ENCODE peak calls at places on chromosomes 1 and 21, in ten cellular contexts. One of them, this sample, is unnamed.

GRCh38 chr1:85611856-85612255 is 31.3 kb downstream of the CCN1 start:
- DNase-seq in AG04449: peak
- DNase-seq in dorsolateral prefrontal cortex: no peak
- DNase-seq in hepatocyte: peak
- DNase-seq in neural crest cell: no peak
- DNase-seq in A549: peak
- DNase-seq in lower lobe of right lung: peak
- DNase-seq in endodermal cell: no peak
- DNase-seq in GM12865: no peak
- DNase-seq in fibroblast of lung: peak
- DNase-seq in this sample: no peak

GRCh38 chr1:48654606-48655210 is 122.0 kb downstream of the BEND5 start:
- DNase-seq in AG04449: no peak
- DNase-seq in dorsolateral prefrontal cortex: no peak
- DNase-seq in hepatocyte: no peak
- DNase-seq in neural crest cell: no peak
- DNase-seq in A549: no peak
- DNase-seq in lower lobe of right lung: no peak
- DNase-seq in endodermal cell: no peak
- DNase-seq in GM12865: no peak
- DNase-seq in fibroblast of lung: no peak
- DNase-seq in this sample: no peak

GRCh38 chr1:99580451-99580850 is 65.5 kb upstream of the PALMD start:
- DNase-seq in AG04449: no peak
- DNase-seq in dorsolateral prefrontal cortex: no peak
- DNase-seq in hepatocyte: peak
- DNase-seq in neural crest cell: no peak
- DNase-seq in A549: no peak
- DNase-seq in lower lobe of right lung: no peak
- DNase-seq in endodermal cell: no peak
- DNase-seq in GM12865: no peak
- DNase-seq in fibroblast of lung: no peak
- DNase-seq in this sample: no peak

GRCh38 chr1:111417755-111418154 is 9.8 kb downstream of the OVGP1 start:
- DNase-seq in AG04449: no peak
- DNase-seq in dorsolateral prefrontal cortex: no peak
- DNase-seq in hepatocyte: peak
- DNase-seq in neural crest cell: no peak
- DNase-seq in A549: peak
- DNase-seq in lower lobe of right lung: no peak
- DNase-seq in endodermal cell: no peak
- DNase-seq in GM12865: no peak
- DNase-seq in fibroblast of lung: peak
- DNase-seq in this sample: no peak

GRCh38 chr21:14121719-14122118 is 89.0 kb downstream of the LIPI start:
- DNase-seq in AG04449: no peak
- DNase-seq in dorsolateral prefrontal cortex: no peak
- DNase-seq in hepatocyte: no peak
- DNase-seq in neural crest cell: no peak
- DNase-seq in A549: no peak
- DNase-seq in lower lobe of right lung: no peak
- DNase-seq in endodermal cell: no peak
- DNase-seq in GM12865: peak
- DNase-seq in fibroblast of lung: no peak
- DNase-seq in this sample: no peak

GRCh38 chr1:83791821-83792437 is 207.0 kb downstream of the TTLL7 start:
- DNase-seq in AG04449: no peak
- DNase-seq in dorsolateral prefrontal cortex: no peak
- DNase-seq in hepatocyte: no peak
- DNase-seq in neural crest cell: no peak
- DNase-seq in A549: no peak
- DNase-seq in lower lobe of right lung: no peak
- DNase-seq in endodermal cell: no peak
- DNase-seq in GM12865: no peak
- DNase-seq in fibroblast of lung: peak
- DNase-seq in this sample: no peak

GRCh38 chr1:152118915-152119314 is 3.7 kb upstream of the TCHH start:
- DNase-seq in AG04449: no peak
- DNase-seq in dorsolateral prefrontal cortex: no peak
- DNase-seq in hepatocyte: no peak
- DNase-seq in neural crest cell: no peak
- DNase-seq in A549: no peak
- DNase-seq in lower lobe of right lung: no peak
- DNase-seq in endodermal cell: no peak
- DNase-seq in GM12865: no peak
- DNase-seq in fibroblast of lung: no peak
- DNase-seq in this sample: no peak

GRCh38 chr1:33131191-33131590 is 50.2 kb downstream of the AZIN2 start:
- DNase-seq in AG04449: no peak
- DNase-seq in dorsolateral prefrontal cortex: no peak
- DNase-seq in hepatocyte: no peak
- DNase-seq in neural crest cell: no peak
- DNase-seq in A549: no peak
- DNase-seq in lower lobe of right lung: no peak
- DNase-seq in endodermal cell: no peak
- DNase-seq in GM12865: no peak
- DNase-seq in fibroblast of lung: no peak
- DNase-seq in this sample: no peak

GRCh38 chr1:202567747-202568146 is 142.5 kb downstream of the SYT2 start:
- DNase-seq in AG04449: no peak
- DNase-seq in dorsolateral prefrontal cortex: no peak
- DNase-seq in hepatocyte: no peak
- DNase-seq in neural crest cell: no peak
- DNase-seq in A549: no peak
- DNase-seq in lower lobe of right lung: no peak
- DNase-seq in endodermal cell: no peak
- DNase-seq in GM12865: no peak
- DNase-seq in fibroblast of lung: no peak
- DNase-seq in this sample: no peak

GRCh38 chr1:2820731-2821372 is 19.4 kb upstream of the TTC34 start:
- DNase-seq in AG04449: no peak
- DNase-seq in dorsolateral prefrontal cortex: no peak
- DNase-seq in hepatocyte: no peak
- DNase-seq in neural crest cell: no peak
- DNase-seq in A549: no peak
- DNase-seq in lower lobe of right lung: no peak
- DNase-seq in endodermal cell: no peak
- DNase-seq in GM12865: no peak
- DNase-seq in fibroblast of lung: no peak
- DNase-seq in this sample: no peak

GRCh38 chr1:244353572-244354091 is 98.1 kb downstream of the ADSS2 start:
- DNase-seq in AG04449: peak
- DNase-seq in dorsolateral prefrontal cortex: no peak
- DNase-seq in hepatocyte: peak
- DNase-seq in neural crest cell: no peak
- DNase-seq in A549: peak
- DNase-seq in lower lobe of right lung: peak
- DNase-seq in endodermal cell: peak
- DNase-seq in GM12865: peak
- DNase-seq in fibroblast of lung: peak
- DNase-seq in this sample: no peak

GRCh38 chr1:77686784-77687518 is 4.5 kb upstream of the ZZZ3 start:
- DNase-seq in AG04449: no peak
- DNase-seq in dorsolateral prefrontal cortex: no peak
- DNase-seq in hepatocyte: peak
- DNase-seq in neural crest cell: no peak
- DNase-seq in A549: no peak
- DNase-seq in lower lobe of right lung: peak
- DNase-seq in endodermal cell: peak
- DNase-seq in GM12865: no peak
- DNase-seq in fibroblast of lung: no peak
- DNase-seq in this sample: peak

GRCh38 chr1:14826731-14827326 is 228.3 kb downstream of the KAZN start:
- DNase-seq in AG04449: no peak
- DNase-seq in dorsolateral prefrontal cortex: no peak
- DNase-seq in hepatocyte: no peak
- DNase-seq in neural crest cell: no peak
- DNase-seq in A549: no peak
- DNase-seq in lower lobe of right lung: peak
- DNase-seq in endodermal cell: no peak
- DNase-seq in GM12865: no peak
- DNase-seq in fibroblast of lung: no peak
- DNase-seq in this sample: no peak

DNA sequence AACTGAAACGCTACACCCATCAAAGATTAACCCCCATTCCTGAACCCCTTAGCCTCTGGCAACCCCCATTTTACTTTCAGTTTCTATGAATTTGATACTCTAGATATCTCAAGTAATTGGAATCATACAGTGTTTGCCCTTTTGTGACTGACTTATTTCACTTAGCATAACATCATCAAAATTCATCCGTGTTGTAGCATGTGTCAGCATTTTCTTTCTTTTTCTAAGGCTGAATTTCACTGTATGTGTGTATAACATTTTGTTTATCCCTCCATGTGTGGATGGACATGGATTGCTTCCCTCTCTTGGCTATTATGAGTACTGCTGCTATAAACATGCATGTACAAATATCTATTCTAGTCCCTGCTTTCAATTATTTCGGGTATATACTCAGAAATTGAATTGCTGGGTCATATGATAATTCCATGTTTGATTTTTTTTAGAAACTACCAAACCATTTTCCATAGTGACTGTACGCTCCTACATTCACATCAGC is 97.3 kb downstream of the MAP3K21 start:
- DNase-seq in AG04449: no peak
- DNase-seq in dorsolateral prefrontal cortex: no peak
- DNase-seq in hepatocyte: no peak
- DNase-seq in neural crest cell: no peak
- DNase-seq in A549: peak
- DNase-seq in lower lobe of right lung: no peak
- DNase-seq in endodermal cell: no peak
- DNase-seq in GM12865: no peak
- DNase-seq in fibroblast of lung: peak
- DNase-seq in this sample: no peak
- TF ChIP-seq CTCF in AG04449: no peak
- TF ChIP-seq CTCF in dorsolateral prefrontal cortex: no peak
- TF ChIP-seq CTCF in hepatocyte: peak
- TF ChIP-seq CTCF in neural crest cell: peak
- TF ChIP-seq CTCF in A549: no peak
- TF ChIP-seq CTCF in lower lobe of right lung: no peak
- TF ChIP-seq CTCF in endodermal cell: peak
- TF ChIP-seq CTCF in GM12865: no peak
- TF ChIP-seq CTCF in fibroblast of lung: peak
- TF ChIP-seq CTCF in this sample: peak

GRCh38 chr1:194860248-194861201 is 1674.1 kb upstream of the B3GALT2 start:
- DNase-seq in AG04449: no peak
- DNase-seq in dorsolateral prefrontal cortex: no peak
- DNase-seq in hepatocyte: no peak
- DNase-seq in neural crest cell: no peak
- DNase-seq in A549: no peak
- DNase-seq in lower lobe of right lung: no peak
- DNase-seq in endodermal cell: no peak
- DNase-seq in GM12865: no peak
- DNase-seq in fibroblast of lung: no peak
- DNase-seq in this sample: no peak
- TF ChIP-seq CTCF in AG04449: no peak
- TF ChIP-seq CTCF in dorsolateral prefrontal cortex: no peak
- TF ChIP-seq CTCF in hepatocyte: no peak
- TF ChIP-seq CTCF in neural crest cell: no peak
- TF ChIP-seq CTCF in A549: no peak
- TF ChIP-seq CTCF in lower lobe of right lung: no peak
- TF ChIP-seq CTCF in endodermal cell: no peak
- TF ChIP-seq CTCF in GM12865: no peak
- TF ChIP-seq CTCF in fibroblast of lung: no peak
- TF ChIP-seq CTCF in this sample: no peak

GRCh38 chr21:37082856-37083611 is 10.0 kb downstream of the TTC3 start:
- DNase-seq in AG04449: no peak
- DNase-seq in dorsolateral prefrontal cortex: no peak
- DNase-seq in hepatocyte: no peak
- DNase-seq in neural crest cell: no peak
- DNase-seq in A549: no peak
- DNase-seq in lower lobe of right lung: no peak
- DNase-seq in endodermal cell: no peak
- DNase-seq in GM12865: no peak
- DNase-seq in fibroblast of lung: no peak
- DNase-seq in this sample: no peak

GRCh38 chr21:37082375-37082774 is 9.3 kb downstream of the TTC3 start:
- DNase-seq in AG04449: no peak
- DNase-seq in dorsolateral prefrontal cortex: no peak
- DNase-seq in hepatocyte: no peak
- DNase-seq in neural crest cell: no peak
- DNase-seq in A549: no peak
- DNase-seq in lower lobe of right lung: no peak
- DNase-seq in endodermal cell: no peak
- DNase-seq in GM12865: no peak
- DNase-seq in fibroblast of lung: no peak
- DNase-seq in this sample: no peak

GRCh38 chr21:37076087-37076486 is 3.0 kb downstream of the TTC3 start:
- DNase-seq in AG04449: no peak
- DNase-seq in dorsolateral prefrontal cortex: no peak
- DNase-seq in hepatocyte: no peak
- DNase-seq in neural crest cell: no peak
- DNase-seq in A549: no peak
- DNase-seq in lower lobe of right lung: no peak
- DNase-seq in endodermal cell: no peak
- DNase-seq in GM12865: no peak
- DNase-seq in fibroblast of lung: no peak
- DNase-seq in this sample: no peak

GRCh38 chr21:37077403-37077802 is 4.3 kb downstream of the TTC3 start:
- DNase-seq in AG04449: no peak
- DNase-seq in dorsolateral prefrontal cortex: no peak
- DNase-seq in hepatocyte: no peak
- DNase-seq in neural crest cell: no peak
- DNase-seq in A549: no peak
- DNase-seq in lower lobe of right lung: no peak
- DNase-seq in endodermal cell: no peak
- DNase-seq in GM12865: no peak
- DNase-seq in fibroblast of lung: no peak
- DNase-seq in this sample: no peak

DNA sequence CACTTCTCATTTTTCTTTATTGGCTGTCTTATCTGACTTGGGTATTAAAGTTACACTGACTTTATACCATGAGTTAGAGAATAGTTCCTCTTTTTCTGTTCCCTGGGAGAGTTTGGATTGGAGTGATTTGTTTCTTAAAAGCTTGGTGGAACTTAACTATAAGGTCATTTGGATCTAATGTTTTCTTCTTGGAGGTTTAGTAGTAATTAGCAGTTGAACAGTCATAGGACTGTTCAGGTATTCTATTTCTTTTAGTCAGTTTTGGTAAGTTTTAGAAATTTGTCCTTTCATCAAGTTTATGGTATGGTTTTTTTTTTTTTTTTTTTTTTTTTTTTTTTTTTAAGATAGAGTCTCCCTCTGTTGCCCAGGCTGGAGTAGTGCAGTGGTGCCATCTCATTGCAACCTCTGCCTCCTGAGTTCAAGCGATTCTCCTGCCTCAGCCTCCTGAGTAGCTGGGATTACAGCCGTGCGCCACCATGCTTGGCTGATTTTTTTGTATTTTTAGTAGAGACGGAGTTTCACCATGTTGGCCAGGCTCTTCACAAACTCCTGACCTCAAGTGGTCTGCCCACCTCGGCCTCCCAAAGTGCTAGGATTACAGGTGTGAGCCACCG is 6.3 kb downstream of the TTC3 start:
- DNase-seq in AG04449: no peak
- DNase-seq in dorsolateral prefrontal cortex: no peak
- DNase-seq in hepatocyte: no peak
- DNase-seq in neural crest cell: no peak
- DNase-seq in A549: no peak
- DNase-seq in lower lobe of right lung: no peak
- DNase-seq in endodermal cell: no peak
- DNase-seq in GM12865: peak
- DNase-seq in fibroblast of lung: no peak
- DNase-seq in this sample: no peak
- TF ChIP-seq CTCF in AG04449: no peak
- TF ChIP-seq CTCF in dorsolateral prefrontal cortex: peak
- TF ChIP-seq CTCF in hepatocyte: no peak
- TF ChIP-seq CTCF in neural crest cell: peak
- TF ChIP-seq CTCF in A549: no peak
- TF ChIP-seq CTCF in lower lobe of right lung: peak
- TF ChIP-seq CTCF in endodermal cell: peak
- TF ChIP-seq CTCF in GM12865: peak
- TF ChIP-seq CTCF in fibroblast of lung: peak
- TF ChIP-seq CTCF in this sample: peak

GRCh38 chr1:201356701-201357100 is 20.8 kb downstream of the TNNT2 start:
- DNase-seq in AG04449: no peak
- DNase-seq in dorsolateral prefrontal cortex: no peak
- DNase-seq in hepatocyte: no peak
- DNase-seq in neural crest cell: no peak
- DNase-seq in A549: no peak
- DNase-seq in lower lobe of right lung: peak
- DNase-seq in endodermal cell: peak
- DNase-seq in GM12865: no peak
- DNase-seq in fibroblast of lung: no peak
- DNase-seq in this sample: no peak
- TF ChIP-seq CTCF in AG04449: no peak
- TF ChIP-seq CTCF in dorsolateral prefrontal cortex: no peak
- TF ChIP-seq CTCF in hepatocyte: no peak
- TF ChIP-seq CTCF in neural crest cell: no peak
- TF ChIP-seq CTCF in A549: no peak
- TF ChIP-seq CTCF in lower lobe of right lung: no peak
- TF ChIP-seq CTCF in endodermal cell: no peak
- TF ChIP-seq CTCF in GM12865: no peak
- TF ChIP-seq CTCF in fibroblast of lung: no peak
- TF ChIP-seq CTCF in this sample: no peak

This sample was measured in endothelial cell.